ENCODE peak calls at places on chromosomes 13 and 19, in four cellular contexts. Y, M, V and X are unnamed samples.

GRCh38 chr19:1467512-1468273 is 11.3 kb downstream of the C19orf25 start:
- DNase-seq in Y (no peak), M (no peak), V (peak; percentile 71), X (no peak)

GRCh38 chr13:51958217-51958547 is 53.1 kb downstream of the ATP7B start:
- DNase-seq in Y (peak; percentile 10), M (no peak), V (no peak), X (no peak)

GRCh38 chr13:112967666-112968379 is 1.2 kb upstream of the MCF2L start:
- DNase-seq in Y (no peak), M (no peak), V (no peak), X (no peak)

GRCh38 chr19:1276620-1277007 is 1.3 kb downstream of the FAM174C start:
- DNase-seq in Y (no peak), M (no peak), V (no peak), X (no peak)

GRCh38 chr19:51354742-51355148 is 11.4 kb downstream of the ETFB start:
- DNase-seq in Y (peak; percentile 84), M (peak; percentile 19), V (peak; percentile 55), X (peak; percentile 73)

GRCh38 chr13:69857188-69857821 is 250.3 kb upstream of the ATXN8OS start:
- DNase-seq in Y (peak; percentile 81), M (peak; percentile 1), V (no peak), X (no peak)

GRCh38 chr13:75704194-75704941 is 68.2 kb downstream of the LMO7 start:
- DNase-seq in Y (no peak), M (peak; percentile 85), V (no peak), X (no peak)

GRCh38 chr13:86976521-86977324 is 694.4 kb upstream of the SLITRK5 start:
- DNase-seq in Y (no peak), M (peak; percentile 49), V (no peak), X (no peak)

GRCh38 chr19:12733369-12733896 is 1.1 kb downstream of the TRIR start:
- DNase-seq in Y (peak; percentile 63), M (peak; percentile 45), V (no peak), X (no peak)

GRCh38 chr19:49554701-49555181 is 25.6 kb downstream of the NOSIP start:
- DNase-seq in Y (no peak), M (no peak), V (no peak), X (no peak)

GRCh38 chr13:101930331-101930730 is 471.5 kb downstream of the FGF14 start:
- DNase-seq in Y (no peak), M (peak; percentile 12), V (no peak), X (no peak)

GRCh38 chr13:32443111-32443510 is 15.2 kb upstream of the N4BP2L1 start:
- DNase-seq in Y (peak; percentile 18), M (peak; percentile 23), V (no peak), X (no peak)

GRCh38 chr13:75391432-75392100 is 90.4 kb downstream of the TBC1D4 start:
- DNase-seq in Y (no peak), M (peak; percentile 30), V (no peak), X (no peak)

GRCh38 chr13:51731759-51732158 is 72.2 kb downstream of the DHRS12 start:
- DNase-seq in Y (no peak), M (peak; percentile 54), V (no peak), X (no peak)

GRCh38 chr19:45994456-45994988 is 745 bp upstream of the CCDC61 start:
- DNase-seq in Y (no peak), M (no peak), V (no peak), X (no peak)

GRCh38 chr19:45996933-45997332 is 1.7 kb downstream of the CCDC61 start:
- DNase-seq in Y (no peak), M (no peak), V (no peak), X (no peak)

GRCh38 chr19:45998834-45999233 is 3.6 kb downstream of the CCDC61 start:
- DNase-seq in Y (no peak), M (no peak), V (no peak), X (no peak)

GRCh38 chr19:45994989-45995714 is at the start of gene CCDC61:
- DNase-seq in Y (peak; percentile 100), M (peak; percentile 99), V (peak; percentile 96), X (peak; percentile 98)

DNA sequence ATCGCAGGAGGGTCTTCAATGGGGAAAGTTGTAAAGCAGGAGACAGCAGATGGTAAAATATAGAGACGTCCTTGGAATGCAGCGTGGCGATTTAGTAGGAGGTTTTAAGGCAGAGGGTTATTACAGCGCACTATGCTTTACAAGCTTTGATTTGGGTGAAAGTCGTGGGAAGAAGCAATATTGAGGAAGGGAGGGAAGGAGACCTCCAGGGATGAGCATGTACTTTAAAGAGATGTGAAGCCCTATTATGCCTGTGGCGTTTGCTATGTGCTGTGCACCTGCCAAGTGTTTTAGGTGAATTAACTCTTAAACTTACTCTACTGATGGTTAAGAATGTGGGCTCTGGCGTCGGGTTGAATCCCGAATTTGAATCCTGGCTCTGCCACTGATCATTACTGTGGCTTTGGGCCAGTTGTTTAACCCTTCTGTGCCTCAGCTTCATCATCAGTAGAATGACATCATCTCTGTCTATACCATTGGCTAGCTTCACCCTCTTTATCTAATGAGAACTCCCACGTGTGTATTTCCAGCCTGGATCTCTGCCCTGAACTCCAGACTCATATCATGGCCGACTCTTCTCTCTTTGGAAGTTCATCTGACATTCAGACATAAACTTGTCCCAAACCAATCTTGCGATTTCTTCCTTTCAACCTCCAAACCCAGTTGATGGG is 583 bp downstream of the CCDC61 start:
- DNase-seq in Y (no peak), M (peak; percentile 67), V (no peak), X (no peak)
- H3K56ac ChIP-seq in Y (peak overlapping the region; percentile 90), M (peak overlapping the region; percentile 73), V (no peak overlapping the region), X (no peak overlapping the region)

GRCh38 chr19:6372594-6373095 is at the start of gene ALKBH7:
- DNase-seq in Y (peak; percentile 100), M (peak; percentile 100), V (peak; percentile 92), X (peak; percentile 99)
- H4K8ac ChIP-seq in Y (no peak within 1 kb of the TSS), M (peak within 1 kb of the TSS; percentile 94), V (peak within 1 kb of the TSS; percentile 89), X (no peak within 1 kb of the TSS)

GRCh38 chr13:19759669-19760068 is 23.1 kb downstream of the PSPC1 start:
- DNase-seq in Y (no peak), M (peak; percentile 4), V (no peak), X (no peak)
- H3K56ac ChIP-seq in Y (no peak overlapping the region), M (no peak overlapping the region), V (no peak overlapping the region), X (no peak overlapping the region)

DNA sequence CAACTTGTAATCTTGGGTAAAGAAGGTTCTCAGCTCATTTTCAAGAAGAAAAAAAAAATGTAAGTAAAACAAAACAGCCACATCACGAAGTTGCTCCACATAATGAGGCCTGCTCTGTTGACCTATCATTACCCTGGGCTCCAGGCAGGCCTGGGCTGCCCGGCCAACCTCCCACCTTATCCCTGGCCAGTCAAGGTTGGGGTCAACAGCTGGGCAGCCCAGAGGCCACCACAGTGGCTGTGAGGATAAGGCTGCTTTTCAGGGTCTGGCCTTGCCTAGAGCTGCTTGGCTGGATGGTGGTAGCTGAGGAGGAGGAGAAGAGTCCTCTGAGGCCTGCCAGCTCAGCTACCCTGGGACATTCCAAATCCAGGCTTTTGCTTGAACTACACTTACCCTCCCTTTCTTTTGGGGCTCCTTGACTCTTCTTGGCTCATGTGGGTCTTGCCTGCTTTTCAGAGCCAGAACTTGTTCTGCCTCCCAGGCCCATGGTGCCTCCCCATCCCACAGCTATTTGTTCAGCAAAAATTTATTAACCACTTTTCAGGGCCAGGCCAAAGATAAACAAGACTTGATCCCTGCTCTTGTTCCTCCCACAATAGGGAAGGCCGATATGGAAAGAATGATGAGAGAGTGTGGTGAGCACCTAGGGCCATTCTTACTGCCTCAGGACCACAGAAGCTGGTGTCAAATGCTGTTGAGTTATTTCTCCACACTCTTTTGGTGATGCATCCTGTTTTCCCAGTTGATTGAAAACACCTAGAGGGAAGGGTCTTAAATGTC is 101.6 kb downstream of the RGCC start:
- DNase-seq in Y (no peak), M (no peak), V (no peak), X (no peak)
- H4K8ac ChIP-seq in Y (no peak overlapping the region), M (no peak overlapping the region), V (no peak overlapping the region), X (no peak overlapping the region)

GRCh38 chr13:90447735-90448103 is 899.8 kb upstream of the MIR17HG start:
- DNase-seq in Y (peak; percentile 91), M (peak; percentile 63), V (no peak), X (no peak)

GRCh38 chr13:90444232-90444631 is 903.3 kb upstream of the MIR17HG start:
- DNase-seq in Y (no peak), M (no peak), V (no peak), X (no peak)

GRCh38 chr13:90447034-90447734 is 900.3 kb upstream of the MIR17HG start:
- DNase-seq in Y (no peak), M (no peak), V (no peak), X (no peak)

GRCh38 chr13:90445179-90445578 is 902.3 kb upstream of the MIR17HG start:
- DNase-seq in Y (peak; percentile 90), M (peak; percentile 90), V (no peak), X (peak; percentile 38)

GRCh38 chr13:90448466-90449037 is 898.9 kb upstream of the MIR17HG start:
- DNase-seq in Y (no peak), M (no peak), V (no peak), X (no peak)
- H3K56ac ChIP-seq in Y (no peak overlapping the region), M (no peak overlapping the region), V (no peak overlapping the region), X (no peak overlapping the region)

GRCh38 chr19:47781590-47782318 is 3.3 kb downstream of the SELENOW start:
- DNase-seq in Y (no peak), M (no peak), V (no peak), X (no peak)
- H4K8ac ChIP-seq in Y (no peak overlapping the region), M (no peak overlapping the region), V (no peak overlapping the region), X (no peak overlapping the region)

GRCh38 chr13:57846600-57847173 is 215.1 kb downstream of the PCDH17 start:
- DNase-seq in Y (no peak), M (no peak), V (no peak), X (no peak)

DNA sequence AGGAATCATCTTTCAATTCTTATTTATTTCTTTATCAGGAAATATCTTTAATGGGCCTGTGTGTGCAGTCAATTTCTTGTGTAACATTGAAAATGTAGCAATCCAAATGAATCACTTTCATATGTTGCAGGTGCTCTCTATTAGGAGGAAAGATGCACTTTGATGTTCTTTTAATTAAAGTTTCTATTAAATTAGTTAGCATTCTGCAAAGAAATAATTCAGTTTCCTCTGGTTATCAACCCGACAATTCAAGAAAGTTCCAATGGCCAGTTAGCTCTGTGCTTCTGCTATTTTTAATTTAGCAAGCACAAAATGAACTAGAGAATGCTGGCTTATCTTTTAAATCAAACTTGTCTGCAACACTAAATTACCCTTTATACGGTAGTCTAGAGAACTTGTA is 212.0 kb downstream of the PCDH17 start:
- DNase-seq in Y (no peak), M (no peak), V (no peak), X (no peak)
- H3K56ac ChIP-seq in Y (no peak overlapping the region), M (no peak overlapping the region), V (no peak overlapping the region), X (no peak overlapping the region)

GRCh38 chr13:65829241-65830008 is 1400.7 kb downstream of the PCDH9 start:
- DNase-seq in Y (no peak), M (no peak), V (no peak), X (no peak)
- H4K8ac ChIP-seq in Y (no peak overlapping the region), M (no peak overlapping the region), V (no peak overlapping the region), X (no peak overlapping the region)

DNA sequence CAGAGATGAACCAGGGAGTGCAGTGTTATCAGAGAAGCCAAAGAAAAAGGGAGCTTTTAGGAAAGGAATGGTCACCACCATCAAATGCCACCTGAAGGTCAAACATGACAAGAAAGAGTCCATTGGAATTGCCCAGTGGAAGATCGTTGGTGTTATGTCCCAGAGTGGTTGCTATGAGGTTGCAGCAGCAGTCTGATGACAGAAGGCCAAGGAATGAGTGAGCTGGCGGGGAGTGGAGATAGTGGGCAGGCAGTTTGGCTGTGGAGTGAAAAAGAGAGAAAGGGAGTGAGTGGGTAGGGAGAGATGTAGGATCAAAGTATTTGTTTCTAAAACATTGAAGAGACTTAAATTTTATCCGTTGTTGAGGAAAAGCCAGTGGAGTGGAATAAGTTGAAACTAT is 117.4 kb upstream of the WASF3 start:
- DNase-seq in Y (no peak), M (peak; percentile 33), V (no peak), X (no peak)
- H3K56ac ChIP-seq in Y (no peak overlapping the region), M (no peak overlapping the region), V (no peak overlapping the region), X (no peak overlapping the region)

GRCh38 chr19:16098821-16099220 is 12.9 kb upstream of the RAB8A start:
- DNase-seq in Y (no peak), M (no peak), V (no peak), X (no peak)
- H4K8ac ChIP-seq in Y (no peak overlapping the region), M (no peak overlapping the region), V (no peak overlapping the region), X (no peak overlapping the region)